ENCODE peak calls at places on chromosomes 16 and 17, in four cellular contexts. R is heart left ventricle, B is HCT116, E is tibial artery. K is an unnamed sample.

GRCh38 chr16:11658896-11659708 is 9.2 kb upstream of the SNN start:
- DNase-seq in E (peak; percentile 87), R (no peak), B (no peak), K (no peak)

GRCh38 chr17:55346658-55347057 is 75.0 kb downstream of the MMD start:
- DNase-seq in E (no peak), B (no peak), R (no peak), K (no peak)

GRCh38 chr17:77542551-77543490 is 402.1 kb downstream of the SEC14L1 start:
- DNase-seq in B (peak; percentile 79), R (peak; percentile 87), E (peak; percentile 90), K (peak; percentile 32)

GRCh38 chr16:51152691-51153261 is 1.7 kb upstream of the SALL1 start:
- DNase-seq in E (no peak), R (no peak), B (no peak), K (no peak)

GRCh38 chr16:65510850-65511249 is 389.0 kb upstream of the CDH11 start:
- DNase-seq in B (no peak), R (no peak), E (no peak), K (no peak)

GRCh38 chr17:7328840-7329359 is at the start of gene NEURL4:
- DNase-seq in R (peak; percentile 47), B (no peak), E (peak; percentile 79), K (no peak)

GRCh38 chr16:66705790-66706505 is 9.4 kb upstream of the CMTM4 start:
- DNase-seq in E (peak; percentile 94), B (no peak), R (peak; percentile 79), K (no peak)

GRCh38 chr16:16095646-16096045 is 127.6 kb downstream of the ABCC6 start:
- DNase-seq in B (no peak), R (no peak), E (no peak), K (no peak)

GRCh38 chr16:86751081-86752030 is 173.0 kb downstream of the FOXL1 start:
- DNase-seq in B (no peak), E (peak; percentile 78), R (no peak), K (peak; percentile 86)

GRCh38 chr17:34736611-34737010 is 157.2 kb downstream of the TMEM132E start:
- DNase-seq in E (peak; percentile 3), R (no peak), B (no peak), K (no peak)

GRCh38 chr16:78896280-78896679 is 704.3 kb downstream of the MAF start:
- DNase-seq in E (no peak), B (no peak), R (no peak), K (no peak)

GRCh38 chr17:76266244-76266938 is 1.2 kb downstream of the UBALD2 start:
- DNase-seq in B (no peak), R (no peak), E (no peak), K (no peak)

GRCh38 chr16:28610595-28611270 is 889 bp upstream of the SULT1A1 start:
- DNase-seq in E (no peak), R (no peak), B (no peak), K (no peak)

GRCh38 chr16:83689385-83689831 is 118.4 kb upstream of the HSBP1 start:
- DNase-seq in E (no peak), R (no peak), B (no peak), K (peak; percentile 98)

GRCh38 chr16:88685156-88686061 is 898 bp downstream of the SNAI3 start:
- DNase-seq in E (no peak), B (no peak), R (no peak), K (no peak)

GRCh38 chr17:58317421-58318064 is 11.1 kb downstream of the TSPOAP1 start:
- DNase-seq in R (peak; percentile 30), E (peak; percentile 61), B (peak; percentile 72), K (peak; percentile 60)

GRCh38 chr17:708132-708531 is 6.5 kb downstream of the VPS53 start:
- DNase-seq in E (no peak), R (no peak), B (no peak), K (no peak)

GRCh38 chr16:12147681-12148479 is 171.3 kb downstream of the SNX29 start:
- DNase-seq in B (no peak), R (peak; percentile 43), E (no peak), K (no peak)

GRCh38 chr17:17493249-17493985 is 2.8 kb downstream of the RASD1 start:
- DNase-seq in E (peak; percentile 55), B (no peak), R (peak; percentile 58), K (no peak)

GRCh38 chr17:73203135-73203787 is 10.4 kb downstream of the COG1 start:
- DNase-seq in B (no peak), E (peak; percentile 10), R (peak; percentile 41), K (no peak)

GRCh38 chr17:67443931-67444597 is 67.0 kb downstream of the PITPNC1 start:
- DNase-seq in R (no peak), E (no peak), B (no peak), K (no peak)

GRCh38 chr17:40075216-40076100 is 12.7 kb downstream of the THRA start:
- DNase-seq in R (peak; percentile 92), E (peak; percentile 97), B (no peak), K (no peak)

DNA sequence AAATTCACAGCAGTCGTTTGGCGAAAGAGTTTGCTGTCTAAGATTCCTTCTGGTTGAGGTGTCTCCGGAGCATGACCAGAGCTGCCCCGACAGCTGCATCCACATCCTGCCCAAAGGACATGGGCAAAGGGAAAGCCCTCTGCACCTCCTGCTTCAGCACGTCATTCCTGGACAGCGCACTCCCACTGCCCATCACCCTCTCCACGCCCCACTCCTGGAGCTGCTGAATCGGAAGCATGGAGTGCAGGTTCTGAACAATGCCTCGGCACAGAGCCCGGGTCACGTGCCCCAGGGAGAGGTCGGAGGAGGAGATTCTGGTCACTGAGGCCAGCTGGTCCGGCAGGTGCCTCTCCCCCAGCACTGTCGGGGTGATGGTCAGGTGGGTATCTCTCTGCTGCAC is 1.3 kb upstream of the TRPV1 start:
- DNase-seq in B (no peak), R (no peak), E (no peak), K (no peak)
- H3K36me3 ChIP-seq in B (peaks cover 26% of the 10 kb centered on the region), R (peaks cover 95% of the 10 kb centered on the region), E (peaks cover 100% of the 10 kb centered on the region), K (peaks cover 6% of the 10 kb centered on the region)

GRCh38 chr16:3550851-3551847 is 26.1 kb downstream of the NLRC3 start:
- DNase-seq in B (no peak), R (no peak), E (no peak), K (no peak)

GRCh38 chr16:3549906-3550305 is 27.3 kb downstream of the NLRC3 start:
- DNase-seq in B (no peak), R (no peak), E (no peak), K (no peak)

GRCh38 chr16:3548859-3549258 is 28.3 kb downstream of the NLRC3 start:
- DNase-seq in E (no peak), B (no peak), R (no peak), K (no peak)

GRCh38 chr16:3553138-3553923 is 23.9 kb downstream of the NLRC3 start:
- DNase-seq in B (no peak), R (no peak), E (no peak), K (no peak)

GRCh38 chr16:3554351-3554928 is 22.8 kb downstream of the NLRC3 start:
- DNase-seq in E (no peak), R (no peak), B (no peak), K (no peak)
- TF ChIP-seq CTCF in E (no peak), R (no peak), B (no peak), K (no peak)

GRCh38 chr17:48624118-48624517 is 2.0 kb downstream of the HOXB9 start:
- DNase-seq in B (no peak), E (no peak), R (no peak), K (no peak)

GRCh38 chr17:48625502-48626201 is 506 bp downstream of the HOXB9 start:
- DNase-seq in E (no peak), B (no peak), R (no peak), K (no peak)

GRCh38 chr17:48623583-48623982 is 2.6 kb downstream of the HOXB9 start:
- DNase-seq in R (no peak), B (no peak), E (no peak), K (no peak)

GRCh38 chr17:48626202-48626469 is at the start of gene HOXB9:
- DNase-seq in B (no peak), R (no peak), E (no peak), K (no peak)

DNA sequence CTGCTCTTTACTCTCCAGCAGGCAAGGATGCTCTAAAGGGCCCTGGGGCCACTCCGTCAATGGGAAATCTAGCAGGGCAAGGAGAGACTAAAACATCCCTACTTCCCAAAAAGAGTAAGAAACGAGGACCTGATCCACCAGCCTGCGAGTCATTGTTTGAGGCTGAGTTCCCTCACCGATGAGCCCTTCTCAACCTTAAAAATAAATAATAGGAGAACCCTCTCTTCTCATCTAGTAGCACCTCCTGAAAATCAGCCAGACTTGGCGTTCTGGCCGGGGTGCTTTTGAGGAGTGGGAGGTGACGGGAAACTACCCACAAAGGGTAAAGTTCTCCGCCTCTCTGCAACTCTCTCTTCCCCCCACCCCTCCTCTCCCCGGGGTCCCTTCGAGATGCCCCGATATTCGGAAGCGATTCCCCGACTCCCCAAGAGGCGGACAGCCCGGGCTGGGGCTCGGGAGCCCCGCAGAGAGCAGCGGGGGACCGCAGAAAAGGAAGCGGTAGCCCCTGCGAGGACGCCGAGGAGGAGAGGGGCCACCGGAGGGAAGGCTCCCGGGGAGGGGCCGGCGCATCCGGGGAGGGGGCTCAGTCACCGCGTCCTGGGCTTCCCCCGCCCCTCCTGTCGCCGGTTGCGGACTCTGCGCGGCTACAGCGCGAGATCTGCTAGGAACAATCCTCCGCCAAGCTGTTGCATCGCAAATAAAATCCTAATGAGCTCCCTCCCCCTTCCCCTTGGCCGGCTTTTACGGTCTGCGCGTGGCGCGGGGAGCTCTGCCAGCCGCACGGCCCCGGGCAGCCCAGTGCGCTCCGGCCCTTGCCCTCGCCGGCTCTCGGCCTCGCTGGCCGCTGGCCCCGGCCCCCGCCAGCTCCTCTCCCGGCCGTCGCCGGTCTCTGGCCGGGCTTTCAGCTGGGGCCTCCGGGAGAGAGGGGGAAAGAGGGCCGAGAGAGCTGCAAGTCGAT is 1.3 kb downstream of the HOXB9 start:
- DNase-seq in R (no peak), E (no peak), B (no peak), K (no peak)
- H3K4me3 ChIP-seq in R (peak overlapping the region; percentile 15), E (peak overlapping the region; percentile 42), B (peak overlapping the region; percentile 81), K (peak overlapping the region; percentile 88)

GRCh38 chr17:51185763-51186332 is 19.6 kb downstream of the NME2 start:
- DNase-seq in B (no peak), E (no peak), R (no peak), K (no peak)
- H3K36me3 ChIP-seq in B (peaks cover 47% of the 10 kb centered on the region), E (peaks cover 75% of the 10 kb centered on the region), R (peaks cover 90% of the 10 kb centered on the region), K (no peaks in the 10 kb centered on the region)

DNA sequence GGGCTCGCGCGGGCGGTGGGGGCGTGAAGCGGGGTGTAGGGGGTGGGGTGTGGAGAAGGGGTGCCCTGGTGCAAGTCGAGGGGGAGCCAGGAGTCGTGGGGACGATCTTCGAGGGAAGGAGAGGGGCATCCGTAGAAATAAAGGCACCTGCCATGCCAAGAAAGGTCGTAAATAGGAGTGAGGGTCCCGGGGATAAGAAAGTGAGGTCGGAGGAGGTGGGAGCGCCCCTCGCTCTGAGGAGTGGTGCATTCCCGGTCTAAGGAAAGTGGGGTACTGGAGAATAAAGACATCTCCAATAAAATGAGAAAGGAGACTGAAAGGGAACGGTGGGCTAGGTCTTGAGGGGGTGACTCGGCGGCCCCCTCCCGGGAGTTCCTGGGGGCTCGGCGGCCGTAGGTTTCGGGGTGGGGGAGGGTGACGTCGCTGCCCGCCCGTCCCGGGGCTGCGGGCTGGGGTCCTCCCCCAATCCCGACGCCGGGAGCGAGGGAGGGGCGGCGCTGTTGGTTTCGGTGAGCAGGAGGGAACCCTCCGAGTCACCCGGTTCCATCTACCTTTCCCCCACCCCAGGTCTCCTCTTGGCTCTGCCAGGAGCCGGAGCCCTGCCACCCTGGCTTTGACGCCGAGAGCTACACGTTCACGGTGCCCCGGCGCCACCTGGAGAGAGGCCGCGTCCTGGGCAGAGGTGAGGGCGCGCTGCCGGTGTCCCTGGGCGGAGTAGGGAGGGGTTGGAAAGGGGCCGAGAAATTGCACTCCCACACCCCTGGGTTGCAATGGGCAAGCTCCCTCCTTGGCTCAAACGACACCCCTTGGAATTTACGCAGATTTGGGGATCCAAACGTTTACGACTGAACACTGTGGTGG is 868 bp downstream of the CDH1 start:
- DNase-seq in B (no peak), R (no peak), E (no peak), K (no peak)
- TF ChIP-seq CTCF in B (no peak), R (no peak), E (no peak), K (peak; percentile 22)

K was measured in kidney epithelial cell.